ENCODE peak calls at places on chromosomes 3 and 15, in four cellular contexts. V is Peyer's patch, D is spleen, E is A549. U is an unnamed sample.

GRCh38 chr3:166425900-166426611 is 588.8 kb upstream of the BCHE start:
- DNase-seq in V (no peak), D (no peak), E (no peak), U (no peak)

GRCh38 chr3:22115581-22115980 is 364.6 kb upstream of the ZNF385D start:
- DNase-seq in V (no peak), D (no peak), E (no peak), U (no peak)

GRCh38 chr15:39597751-39598185 is 16.9 kb downstream of the THBS1 start:
- DNase-seq in V (no peak), D (no peak), E (no peak), U (no peak)

GRCh38 chr3:180278583-180279188 is 241.9 kb upstream of the PEX5L start:
- DNase-seq in V (no peak), D (no peak), E (no peak), U (no peak)

GRCh38 chr3:128252083-128252482 is 98.8 kb downstream of the EEFSEC start:
- DNase-seq in V (no peak), D (no peak), E (no peak), U (no peak)

GRCh38 chr3:171791695-171792082 is 18.6 kb downstream of the PLD1 start:
- DNase-seq in V (no peak), D (no peak), E (no peak), U (no peak)

GRCh38 chr15:91630090-91630489 is 223.4 kb upstream of the SLCO3A1 start:
- DNase-seq in V (no peak), D (no peak), E (no peak), U (no peak)

GRCh38 chr3:127673191-127674098 is 693 bp downstream of the ABTB1 start:
- DNase-seq in V (peak; percentile 74), D (peak; percentile 95), E (peak; percentile 33), U (peak; percentile 59)

GRCh38 chr3:171673951-171674350 is 136.3 kb downstream of the PLD1 start:
- DNase-seq in V (no peak), D (no peak), E (no peak), U (no peak)

GRCh38 chr15:51888593-51889195 is 59.2 kb downstream of the TMOD3 start:
- DNase-seq in V (no peak), D (no peak), E (peak; percentile 46), U (peak; percentile 62)

GRCh38 chr15:64067564-64068030 is 21.3 kb upstream of the DAPK2 start:
- DNase-seq in V (peak; percentile 58), D (peak; percentile 76), E (peak; percentile 80), U (peak; percentile 78)

GRCh38 chr15:70035719-70036077 is 62.0 kb downstream of the TLE3 start:
- DNase-seq in V (peak; percentile 30), D (peak; percentile 76), E (no peak), U (no peak)

GRCh38 chr15:31322486-31322885 is 4.1 kb upstream of the KLF13 start:
- DNase-seq in V (peak; percentile 46), D (no peak), E (no peak), U (no peak)

GRCh38 chr3:153273767-153274443 is 111.9 kb downstream of the RAP2B start:
- DNase-seq in V (no peak), D (no peak), E (no peak), U (no peak)

GRCh38 chr3:141684758-141685157 is 53.3 kb upstream of the RNF7 start:
- DNase-seq in V (no peak), D (no peak), E (no peak), U (no peak)

GRCh38 chr3:138509586-138509985 is 75.2 kb downstream of the ESYT3 start:
- DNase-seq in V (no peak), D (no peak), E (no peak), U (no peak)

GRCh38 chr3:64988188-64988587 is 300.4 kb upstream of the ADAMTS9 start:
- DNase-seq in V (no peak), D (no peak), E (no peak), U (no peak)

GRCh38 chr3:127784865-127785710 is 37.2 kb downstream of the MGLL start:
- DNase-seq in V (peak; percentile 70), D (peak; percentile 49), E (no peak), U (no peak)

GRCh38 chr3:54433846-54434245 is 311.5 kb downstream of the CACNA2D3 start:
- DNase-seq in V (no peak), D (no peak), E (no peak), U (peak; percentile 0)

GRCh38 chr3:35307296-35307695 is 332.0 kb upstream of the ARPP21 start:
- DNase-seq in V (no peak), D (no peak), E (no peak), U (no peak)
- TF ChIP-seq POLR2A in V (no peak), D (no peak), E (no peak), U (no peak)

GRCh38 chr3:101888653-101889052 is 39.3 kb downstream of the NFKBIZ start:
- DNase-seq in V (no peak), D (no peak), E (no peak), U (no peak)
- TF ChIP-seq POLR2A in V (no peak), D (no peak), E (no peak), U (no peak)

GRCh38 chr3:111734652-111735051 is 124.4 kb upstream of the PHLDB2 start:
- DNase-seq in V (no peak), D (no peak), E (no peak), U (no peak)

GRCh38 chr3:111730143-111730542 is 128.9 kb upstream of the PHLDB2 start:
- DNase-seq in V (no peak), D (no peak), E (no peak), U (no peak)

GRCh38 chr3:111733856-111734255 is 125.2 kb upstream of the PHLDB2 start:
- DNase-seq in V (no peak), D (no peak), E (no peak), U (no peak)

GRCh38 chr3:111733154-111733553 is 125.9 kb upstream of the PHLDB2 start:
- DNase-seq in V (no peak), D (no peak), E (no peak), U (no peak)

GRCh38 chr3:111732248-111732879 is 126.7 kb upstream of the PHLDB2 start:
- DNase-seq in V (no peak), D (no peak), E (no peak), U (no peak)
- TF ChIP-seq POLR2A in V (no peak), D (no peak), E (no peak), U (no peak)

GRCh38 chr3:52245322-52246263 is at the start of gene PPM1M:
- DNase-seq in V (peak; percentile 72), D (peak; percentile 93), E (peak; percentile 46), U (peak; percentile 55)
- TF ChIP-seq POLR2A in V (peak; percentile 17), D (peak; percentile 48), E (peak; percentile 19), U (peak; percentile 31)

DNA sequence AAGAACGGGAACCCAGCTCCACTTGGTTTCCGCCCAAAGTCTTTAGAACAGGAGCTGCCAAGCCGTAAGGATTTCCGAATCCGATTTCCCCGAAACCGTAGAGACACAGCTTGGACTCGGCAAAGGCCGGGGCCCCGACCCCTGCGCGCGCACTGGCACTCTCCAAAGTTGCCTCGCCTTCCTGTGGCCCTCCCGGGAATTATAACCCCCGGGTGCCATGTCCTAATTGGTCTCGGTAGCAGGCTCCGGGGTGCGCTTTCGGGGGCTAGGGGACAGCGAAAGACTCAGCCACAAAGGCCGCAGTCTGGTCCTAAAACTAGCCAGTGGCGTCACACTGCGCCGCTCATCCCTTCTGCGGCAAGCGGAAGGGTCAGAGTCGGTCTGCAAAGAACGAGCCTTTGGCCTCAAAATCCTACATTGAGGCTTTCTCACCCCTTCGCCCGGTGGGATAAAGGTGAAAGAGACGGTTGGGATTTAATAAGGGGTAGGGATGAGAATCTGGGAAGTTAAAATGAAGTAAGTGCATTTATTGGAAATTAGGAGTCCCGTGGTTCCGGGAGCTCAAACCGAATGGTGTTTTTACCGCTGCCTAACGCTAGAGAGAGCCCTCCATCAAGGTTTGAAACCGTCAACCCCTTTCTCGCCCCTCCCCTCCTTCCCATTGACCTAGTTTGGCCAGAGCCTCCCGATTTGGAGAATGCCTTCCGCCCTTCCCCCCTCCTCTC is 6.7 kb downstream of the BCL6 start:
- DNase-seq in V (peak; percentile 73), D (peak; percentile 92), E (peak; percentile 87), U (peak; percentile 76)
- TF ChIP-seq POLR2A in V (no peak), D (no peak), E (peak; percentile 24), U (no peak)

GRCh38 chr15:44450172-44450571 is 22.7 kb downstream of the CTDSPL2 start:
- DNase-seq in V (no peak), D (no peak), E (no peak), U (no peak)

GRCh38 chr15:44443515-44443914 is 16.1 kb downstream of the CTDSPL2 start:
- DNase-seq in V (no peak), D (no peak), E (no peak), U (no peak)

GRCh38 chr15:44447772-44448376 is 20.4 kb downstream of the CTDSPL2 start:
- DNase-seq in V (no peak), D (no peak), E (no peak), U (no peak)
- TF ChIP-seq POLR2A in V (no peak), D (no peak), E (no peak), U (no peak)

DNA sequence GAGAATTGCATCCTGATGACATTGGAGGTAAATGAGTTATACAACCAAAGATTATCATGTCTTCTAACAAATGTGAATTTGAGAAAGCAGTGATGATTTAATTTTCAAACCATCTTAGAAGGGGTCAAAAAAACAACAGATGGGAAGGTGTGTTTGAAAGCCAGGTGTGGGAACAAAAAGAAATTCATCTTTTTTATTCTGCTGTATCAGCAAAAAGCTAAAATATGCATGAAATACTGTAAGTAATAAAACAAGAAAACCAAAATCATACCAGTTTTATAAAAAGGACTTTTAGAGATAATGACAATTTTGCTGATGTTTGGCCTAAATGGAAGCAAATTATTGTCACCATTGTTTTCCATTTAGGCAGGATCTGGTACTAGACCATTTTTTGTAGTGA is 145.5 kb downstream of the FBN1 start:
- DNase-seq in V (no peak), D (no peak), E (no peak), U (no peak)
- TF ChIP-seq POLR2A in V (no peak), D (no peak), E (no peak), U (no peak)